ENCODE peak calls at places on chromosomes 12 and 14, in four cellular contexts. I is HepG2, O is H1, P is GM12878. K is an unnamed sample.

GRCh38 chr12:113063396-113064350 is 7.1 kb downstream of the DTX1 start:
- DNase-seq in I (no peak), O (no peak), P (no peak), K (peak)

GRCh38 chr14:58750321-58751269 is 112.8 kb downstream of the DACT1 start:
- DNase-seq in I (no peak), O (no peak), P (no peak), K (no peak)

GRCh38 chr14:90429764-90430163 is 32.9 kb downstream of the CALM1 start:
- DNase-seq in I (no peak), O (no peak), P (no peak), K (no peak)

GRCh38 chr14:56482306-56482705 is 97.3 kb upstream of the TMEM260 start:
- DNase-seq in I (no peak), O (peak), P (no peak), K (no peak)

GRCh38 chr12:124517260-124518050 is 50.0 kb downstream of the NCOR2 start:
- DNase-seq in I (no peak), O (no peak), P (no peak), K (peak)

GRCh38 chr14:103126088-103126872 is 3.0 kb downstream of the TNFAIP2 start:
- DNase-seq in I (no peak), O (no peak), P (no peak), K (no peak)

GRCh38 chr14:90573385-90574105 is 176.7 kb downstream of the CALM1 start:
- DNase-seq in I (no peak), O (no peak), P (no peak), K (peak)

GRCh38 chr14:105273062-105273461 is 24.7 kb downstream of the BTBD6 start:
- DNase-seq in I (no peak), O (no peak), P (no peak), K (no peak)

GRCh38 chr12:100675432-100675831 is 101.9 kb downstream of the GAS2L3 start:
- DNase-seq in I (no peak), O (no peak), P (no peak), K (peak)

GRCh38 chr12:108578813-108579212 is 16.4 kb downstream of the ISCU start:
- DNase-seq in I (no peak), O (no peak), P (no peak), K (no peak)

GRCh38 chr12:123363743-123364531 is 710 bp downstream of the SBNO1 start:
- DNase-seq in I (peak), O (no peak), P (no peak), K (peak)

GRCh38 chr12:52082026-52082667 is 2.6 kb downstream of the SMIM41 start:
- DNase-seq in I (peak), O (no peak), P (no peak), K (no peak)

GRCh38 chr12:130501821-130502220 is 164.1 kb downstream of the PIWIL1 start:
- DNase-seq in I (no peak), O (no peak), P (no peak), K (no peak)
- TF ChIP-seq TCF12 in I (no peak), O (no peak), P (no peak), K (no peak)

GRCh38 chr12:45918818-45919217 is 71.6 kb downstream of the SCAF11 start:
- DNase-seq in I (no peak), O (no peak), P (no peak), K (no peak)
- TF ChIP-seq YY1 in I (no peak), O (no peak), P (no peak), K (no peak)

GRCh38 chr14:24954037-24954696 is 95.8 kb downstream of the STXBP6 start:
- DNase-seq in I (no peak), O (no peak), P (peak), K (no peak)
- TF ChIP-seq TCF12 in I (no peak), O (no peak), P (no peak), K (no peak)

GRCh38 chr12:121036810-121037326 is 2.2 kb downstream of the OASL start:
- DNase-seq in I (no peak), O (no peak), P (no peak), K (no peak)

GRCh38 chr12:121034906-121035305 is 4.1 kb downstream of the OASL start:
- DNase-seq in I (no peak), O (no peak), P (no peak), K (no peak)

GRCh38 chr12:121043067-121043466 is 4.0 kb upstream of the OASL start:
- DNase-seq in I (no peak), O (no peak), P (no peak), K (no peak)

GRCh38 chr12:121033625-121034349 is 5.3 kb downstream of the OASL start:
- DNase-seq in I (no peak), O (no peak), P (peak), K (no peak)

DNA sequence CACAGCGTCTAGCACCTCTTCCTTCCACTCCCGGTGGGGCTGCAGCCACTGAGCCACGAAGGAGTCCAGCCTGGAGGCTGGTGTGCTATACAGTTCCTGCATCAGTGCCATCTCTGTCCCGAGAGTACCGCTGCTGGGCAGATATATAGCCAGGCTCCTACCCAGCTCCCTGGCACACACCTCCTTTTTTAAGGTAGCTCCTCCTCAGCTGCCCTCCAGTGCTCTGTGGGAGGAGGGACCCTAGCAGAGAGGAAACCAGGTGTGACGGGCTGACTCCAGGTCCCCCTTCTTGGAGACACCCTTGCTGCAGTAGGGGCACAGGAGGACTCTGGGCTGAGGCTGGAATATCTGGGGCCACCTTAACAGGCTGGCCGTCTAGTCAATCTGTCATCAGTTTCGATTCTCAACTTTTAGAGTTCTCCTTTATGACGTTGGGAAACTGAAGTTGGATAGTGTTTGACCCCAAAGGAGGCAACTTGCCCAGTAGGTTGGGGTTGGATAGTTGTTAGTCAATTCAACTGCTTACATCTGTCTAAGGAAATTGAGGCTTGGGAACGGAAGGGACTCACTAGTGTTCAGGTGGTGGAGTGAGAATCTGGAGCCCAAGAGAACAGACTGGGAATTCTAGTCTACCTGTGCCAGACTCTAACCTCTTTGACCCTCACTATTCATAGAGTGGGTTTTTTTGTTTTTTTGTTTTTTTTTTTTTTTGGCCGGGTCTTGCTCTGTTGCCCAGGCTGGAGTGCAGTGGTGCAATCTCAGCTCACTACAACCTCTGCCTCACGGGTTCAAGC is at the start of gene OASL:
- DNase-seq in I (no peak), O (no peak), P (peak), K (peak)
- TF ChIP-seq YY1 in I (no peak), O (no peak), P (no peak), K (no peak)

GRCh38 chr12:127625372-127625771 is 641.6 kb upstream of the TMEM132C start:
- DNase-seq in I (no peak), O (no peak), P (no peak), K (no peak)

GRCh38 chr12:127623362-127623761 is 643.6 kb upstream of the TMEM132C start:
- DNase-seq in I (no peak), O (no peak), P (no peak), K (no peak)

GRCh38 chr12:127621366-127621765 is 645.6 kb upstream of the TMEM132C start:
- DNase-seq in I (no peak), O (no peak), P (no peak), K (no peak)

GRCh38 chr12:127619869-127620769 is 646.9 kb upstream of the TMEM132C start:
- DNase-seq in I (no peak), O (no peak), P (no peak), K (no peak)

DNA sequence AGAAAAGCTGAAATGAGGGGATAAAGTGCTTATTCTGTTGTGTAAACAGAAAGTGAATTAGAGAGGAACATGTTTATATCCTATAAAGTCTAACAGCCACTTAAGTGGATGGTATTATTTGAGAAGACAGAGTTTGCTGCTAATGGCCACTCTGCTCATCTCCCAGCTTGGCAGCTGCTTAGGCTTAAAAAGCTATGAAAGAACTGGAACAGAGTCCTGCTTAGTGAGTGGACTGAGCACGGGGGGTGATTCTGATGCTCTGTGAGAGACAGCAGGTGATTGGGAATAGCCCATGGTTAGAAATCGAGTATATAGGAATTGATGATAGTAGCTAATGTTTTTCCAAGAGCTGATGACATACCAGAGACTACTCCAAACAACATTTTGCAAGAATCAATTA is 646.0 kb upstream of the TMEM132C start:
- DNase-seq in I (no peak), O (no peak), P (no peak), K (no peak)
- TF ChIP-seq TCF12 in I (no peak), O (no peak), P (no peak), K (no peak)

GRCh38 chr12:32706337-32707024 is 27.4 kb downstream of the DNM1L start:
- DNase-seq in I (no peak), O (no peak), P (no peak), K (no peak)

GRCh38 chr12:32697445-32697844 is 18.3 kb downstream of the DNM1L start:
- DNase-seq in I (no peak), O (no peak), P (no peak), K (no peak)

GRCh38 chr12:32698285-32698684 is 19.2 kb downstream of the DNM1L start:
- DNase-seq in I (no peak), O (no peak), P (no peak), K (peak)

GRCh38 chr12:32705783-32706182 is 26.7 kb downstream of the DNM1L start:
- DNase-seq in I (no peak), O (no peak), P (no peak), K (no peak)

GRCh38 chr12:32702470-32702869 is 23.4 kb downstream of the DNM1L start:
- DNase-seq in I (no peak), O (no peak), P (no peak), K (peak)
- TF ChIP-seq YY1 in I (no peak), O (no peak), P (no peak), K (no peak)

GRCh38 chr14:100691395-100692025 is 35.2 kb upstream of the DLK1 start:
- DNase-seq in I (no peak), O (no peak), P (no peak), K (peak)
- TF ChIP-seq TCF12 in I (no peak), O (no peak), P (no peak), K (no peak)

GRCh38 chr12:116414891-116415290 is 137.4 kb upstream of the MED13L start:
- DNase-seq in I (no peak), O (no peak), P (no peak), K (no peak)

GRCh38 chr12:116416161-116416560 is 138.7 kb upstream of the MED13L start:
- DNase-seq in I (no peak), O (no peak), P (no peak), K (no peak)

GRCh38 chr12:116408489-116409217 is 131.2 kb upstream of the MED13L start:
- DNase-seq in I (no peak), O (no peak), P (no peak), K (no peak)

GRCh38 chr12:116415408-116416108 is 138.1 kb upstream of the MED13L start:
- DNase-seq in I (no peak), O (no peak), P (no peak), K (no peak)

DNA sequence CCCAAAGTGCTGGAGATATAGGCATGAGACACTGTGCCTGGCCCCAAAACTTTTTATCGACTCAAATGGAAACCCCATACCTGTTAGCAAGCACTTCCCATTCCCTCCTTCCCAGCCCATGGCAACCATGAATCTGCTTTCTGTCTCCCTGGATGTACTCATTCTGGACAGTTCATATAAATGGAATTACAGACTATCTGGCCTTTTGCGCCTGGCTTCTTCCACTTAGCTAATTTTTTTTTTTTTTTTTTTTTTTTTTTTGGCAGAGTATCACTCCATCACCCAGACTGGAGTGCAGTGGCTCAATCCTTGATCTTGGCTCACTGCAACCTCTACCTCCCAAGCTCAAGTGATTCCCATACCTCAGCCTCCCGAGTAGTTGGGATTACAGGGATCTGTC is 134.5 kb upstream of the MED13L start:
- DNase-seq in I (no peak), O (no peak), P (no peak), K (peak)
- TF ChIP-seq YY1 in I (no peak), O (no peak), P (no peak), K (no peak)

GRCh38 chr12:64796205-64796845 is 28.1 kb upstream of the TBC1D30 start:
- DNase-seq in I (peak), O (peak), P (no peak), K (peak)
- TF ChIP-seq TCF12 in I (no peak), O (no peak), P (no peak), K (no peak)